ENCODE peak calls at places on chromosomes 5 and 9, in ten cellular contexts. P is NCI-H146; X is neural progenitor cell; Q is activated T-helper 1 cell treated with anti-CD3 and anti-CD28 coated beads, Interleukin-2, amount 50 U/mL, for 16 hours; W is substantia nigra; A is epithelial cell of prostate; H is dermis microvascular lymphatic vessel endothelial cell; I is HEK293T; J is effector memory CD8-positive, alpha-beta T cell; L is NCI-H187 treated with DMSO at 0.1 percent for 48 hours. Z is an unnamed sample.

GRCh38 chr5:180170810-180171567 is 38.0 kb downstream of the RASGEF1C start:
- DNase-seq in P (no peak), X (no peak), Q (no peak), W (no peak), A (no peak), H (no peak), I (no peak), J (no peak), L (no peak), Z (no peak)

GRCh38 chr5:127856310-127856709 is 153.1 kb downstream of the CCDC192 start:
- DNase-seq in P (no peak), X (no peak), Q (no peak), W (no peak), A (no peak), H (no peak), I (no peak), J (no peak), L (no peak), Z (no peak)

GRCh38 chr5:164076571-164076970 is 571.2 kb downstream of the MAT2B start:
- DNase-seq in P (no peak), X (no peak), Q (no peak), W (no peak), A (no peak), H (no peak), I (no peak), J (no peak), L (no peak), Z (no peak)

GRCh38 chr5:141495456-141495811 is 6.6 kb downstream of the PCDHGC5 start:
- DNase-seq in P (no peak), X (no peak), Q (no peak), W (no peak), A (no peak), H (no peak), I (no peak), J (no peak), L (no peak), Z (no peak)

GRCh38 chr5:37532976-37533740 is 154.0 kb downstream of the WDR70 start:
- DNase-seq in P (no peak), X (no peak), Q (no peak), W (no peak), A (no peak), H (peak), I (no peak), J (no peak), L (no peak), Z (peak)

GRCh38 chr9:130282000-130282700 is 16.6 kb downstream of the HMCN2 start:
- DNase-seq in P (no peak), X (no peak), Q (no peak), W (no peak), A (no peak), H (no peak), I (no peak), J (no peak), L (no peak), Z (peak)

GRCh38 chr5:163330723-163331668 is 106.4 kb upstream of the CCNG1 start:
- DNase-seq in P (no peak), X (peak), Q (no peak), W (no peak), A (no peak), H (no peak), I (no peak), J (no peak), L (no peak), Z (no peak)

GRCh38 chr5:159905496-159905895 is 10.8 kb upstream of the ADRA1B start:
- DNase-seq in P (no peak), X (no peak), Q (no peak), W (no peak), A (peak), H (peak), I (no peak), J (no peak), L (no peak), Z (no peak)

GRCh38 chr9:113293285-113293874 is 9.8 kb downstream of the RNF183 start:
- DNase-seq in P (no peak), X (no peak), Q (no peak), W (no peak), A (no peak), H (no peak), I (no peak), J (no peak), L (no peak), Z (no peak)

GRCh38 chr5:37839441-37840035 is 303 bp downstream of the GDNF start:
- DNase-seq in P (peak), X (peak), Q (no peak), W (peak), A (no peak), H (peak), I (peak), J (no peak), L (no peak), Z (peak)

GRCh38 chr9:131395027-131395744 is 1.3 kb downstream of the PRRC2B start:
- DNase-seq in P (no peak), X (peak), Q (peak), W (no peak), A (no peak), H (no peak), I (no peak), J (peak), L (no peak), Z (peak)

GRCh38 chr5:42587056-42587723 is 164.0 kb downstream of the GHR start:
- DNase-seq in P (no peak), X (no peak), Q (no peak), W (no peak), A (no peak), H (no peak), I (no peak), J (no peak), L (no peak), Z (no peak)

GRCh38 chr5:95709967-95710650 is 21.0 kb upstream of the RHOBTB3 start:
- DNase-seq in P (peak), X (peak), Q (no peak), W (peak), A (no peak), H (no peak), I (no peak), J (no peak), L (no peak), Z (no peak)

GRCh38 chr9:128712451-128713410 is 10.4 kb downstream of the PKN3 start:
- DNase-seq in P (no peak), X (no peak), Q (no peak), W (no peak), A (no peak), H (no peak), I (no peak), J (no peak), L (no peak), Z (no peak)

GRCh38 chr5:181260720-181261319 is at the start of gene TRIM52:
- DNase-seq in P (no peak), X (peak), Q (peak), W (no peak), A (no peak), H (peak), I (peak), J (peak), L (no peak), Z (peak)

GRCh38 chr5:164355267-164355830 is 849.9 kb downstream of the MAT2B start:
- DNase-seq in P (no peak), X (no peak), Q (no peak), W (no peak), A (no peak), H (peak), I (peak), J (no peak), L (no peak), Z (peak)

GRCh38 chr5:129384736-129385135 is 75.4 kb upstream of the ADAMTS19 start:
- DNase-seq in P (no peak), X (no peak), Q (no peak), W (no peak), A (peak), H (no peak), I (no peak), J (no peak), L (no peak), Z (peak)

GRCh38 chr5:53368516-53368915 is 111.9 kb upstream of the FST start:
- DNase-seq in P (no peak), X (no peak), Q (no peak), W (no peak), A (no peak), H (peak), I (no peak), J (no peak), L (no peak), Z (peak)

GRCh38 chr9:110214090-110214489 is 6.1 kb upstream of the C9orf152 start:
- DNase-seq in P (no peak), X (no peak), Q (no peak), W (no peak), A (no peak), H (no peak), I (no peak), J (no peak), L (no peak), Z (no peak)

GRCh38 chr5:163478982-163479271 is 18.5 kb downstream of the HMMR start:
- DNase-seq in P (no peak), X (no peak), Q (no peak), W (no peak), A (no peak), H (no peak), I (no peak), J (no peak), L (no peak), Z (no peak)

GRCh38 chr9:12955510-12956163 is 180.8 kb downstream of the LURAP1L start:
- DNase-seq in P (peak), X (no peak), Q (no peak), W (no peak), A (no peak), H (no peak), I (no peak), J (no peak), L (no peak), Z (no peak)

GRCh38 chr5:155665371-155665770 is 651.8 kb downstream of the KIF4B start:
- DNase-seq in P (no peak), X (no peak), Q (no peak), W (no peak), A (no peak), H (no peak), I (no peak), J (no peak), L (no peak), Z (no peak)

GRCh38 chr5:138661342-138661975 is 86.3 kb upstream of the HSPA9 start:
- DNase-seq in P (no peak), X (no peak), Q (no peak), W (no peak), A (no peak), H (no peak), I (no peak), J (no peak), L (no peak), Z (no peak)

GRCh38 chr9:133802256-133802655 is 64.1 kb upstream of the SARDH start:
- DNase-seq in P (no peak), X (peak), Q (no peak), W (no peak), A (no peak), H (no peak), I (no peak), J (no peak), L (no peak), Z (no peak)

GRCh38 chr5:72845889-72846288 is 29.4 kb downstream of the TNPO1 start:
- DNase-seq in P (no peak), X (no peak), Q (no peak), W (no peak), A (no peak), H (no peak), I (no peak), J (no peak), L (no peak), Z (peak)

GRCh38 chr5:16350816-16351215 is 114.8 kb downstream of the ZNF622 start:
- DNase-seq in P (peak), X (no peak), Q (no peak), W (no peak), A (no peak), H (no peak), I (no peak), J (no peak), L (no peak), Z (no peak)

GRCh38 chr5:99928490-99928889 is 606.7 kb upstream of the FAM174A start:
- DNase-seq in P (no peak), X (no peak), Q (no peak), W (no peak), A (no peak), H (no peak), I (no peak), J (no peak), L (no peak), Z (no peak)

GRCh38 chr5:137315534-137316345 is 183.4 kb downstream of the SPOCK1 start:
- DNase-seq in P (no peak), X (no peak), Q (no peak), W (no peak), A (no peak), H (no peak), I (no peak), J (no peak), L (no peak), Z (no peak)

GRCh38 chr9:137176302-137177182 is 4.7 kb upstream of the TMEM210 start:
- DNase-seq in P (peak), X (peak), Q (no peak), W (no peak), A (no peak), H (peak), I (peak), J (no peak), L (no peak), Z (peak)

GRCh38 chr5:80711938-80712337 is 57.2 kb upstream of the DHFR start:
- DNase-seq in P (peak), X (peak), Q (no peak), W (peak), A (no peak), H (peak), I (peak), J (no peak), L (no peak), Z (peak)

GRCh38 chr5:109529520-109529919 is 119.7 kb upstream of the PJA2 start:
- DNase-seq in P (no peak), X (no peak), Q (no peak), W (no peak), A (peak), H (peak), I (no peak), J (no peak), L (no peak), Z (peak)

GRCh38 chr9:137021979-137022619 is 5.9 kb downstream of the ABCA2 start:
- DNase-seq in P (peak), X (peak), Q (peak), W (peak), A (peak), H (peak), I (peak), J (peak), L (no peak), Z (peak)

GRCh38 chr5:176774216-176775171 is 35.9 kb upstream of the UNC5A start:
- DNase-seq in P (no peak), X (no peak), Q (no peak), W (no peak), A (no peak), H (peak), I (peak), J (no peak), L (no peak), Z (peak)

GRCh38 chr5:122701640-122702523 is 73.0 kb upstream of the SNX2 start:
- DNase-seq in P (no peak), X (no peak), Q (no peak), W (no peak), A (no peak), H (no peak), I (no peak), J (no peak), L (no peak), Z (no peak)

GRCh38 chr5:173158366-173158765 is 14.0 kb downstream of the BNIP1 start:
- DNase-seq in P (no peak), X (no peak), Q (no peak), W (no peak), A (no peak), H (no peak), I (no peak), J (no peak), L (no peak), Z (no peak)

GRCh38 chr9:136394312-136395305 is 5.4 kb downstream of the SNAPC4 start:
- DNase-seq in P (no peak), X (no peak), Q (no peak), W (no peak), A (no peak), H (no peak), I (no peak), J (no peak), L (no peak), Z (no peak)

GRCh38 chr5:180291234-180291940 is 496 bp downstream of the MAPK9 start:
- DNase-seq in P (peak), X (peak), Q (peak), W (no peak), A (no peak), H (peak), I (peak), J (no peak), L (no peak), Z (peak)

Z was measured in lung microvascular endothelial cell.